ENCODE peak calls at places on chromosome 20, in four cellular contexts. One of them, this sample, is unnamed.

GRCh38 chr20:37944456-37944981 is 41.6 kb downstream of the VSTM2L start:
- DNase-seq in astrocyte: no peak
- DNase-seq in GM23248: no peak
- DNase-seq in fibroblast of lung: no peak
- DNase-seq in this sample: no peak

GRCh38 chr20:61724376-61724775 is 341.3 kb downstream of the TAF4 start:
- DNase-seq in astrocyte: no peak
- DNase-seq in fibroblast of lung: no peak
- DNase-seq in GM23248: no peak
- DNase-seq in this sample: peak

GRCh38 chr20:25600632-25601031 is 15.3 kb upstream of the NINL start:
- DNase-seq in astrocyte: peak
- DNase-seq in fibroblast of lung: peak
- DNase-seq in GM23248: no peak
- DNase-seq in this sample: no peak

GRCh38 chr20:58840816-58841538 is 9.7 kb downstream of the GNAS-AS1 start:
- DNase-seq in astrocyte: no peak
- DNase-seq in fibroblast of lung: no peak
- DNase-seq in GM23248: no peak
- DNase-seq in this sample: peak

GRCh38 chr20:13041574-13042457 is 33.0 kb downstream of the SPTLC3 start:
- DNase-seq in fibroblast of lung: peak
- DNase-seq in GM23248: peak
- DNase-seq in astrocyte: no peak
- DNase-seq in this sample: no peak

GRCh38 chr20:21704408-21705385 is 767 bp upstream of the PAX1 start:
- DNase-seq in GM23248: no peak
- DNase-seq in fibroblast of lung: no peak
- DNase-seq in astrocyte: no peak
- DNase-seq in this sample: peak

GRCh38 chr20:64095927-64096326 is 11.4 kb downstream of the NPBWR2 start:
- DNase-seq in fibroblast of lung: no peak
- DNase-seq in astrocyte: no peak
- DNase-seq in GM23248: no peak
- DNase-seq in this sample: no peak

GRCh38 chr20:11457476-11457875 is 460.2 kb upstream of the BTBD3 start:
- DNase-seq in astrocyte: peak
- DNase-seq in GM23248: peak
- DNase-seq in fibroblast of lung: no peak
- DNase-seq in this sample: no peak

GRCh38 chr20:59284470-59284869 is 15.9 kb upstream of the EDN3 start:
- DNase-seq in astrocyte: no peak
- DNase-seq in fibroblast of lung: no peak
- DNase-seq in GM23248: no peak
- DNase-seq in this sample: no peak

GRCh38 chr20:49684335-49684997 is 29.2 kb downstream of the B4GALT5 start:
- DNase-seq in GM23248: no peak
- DNase-seq in fibroblast of lung: no peak
- DNase-seq in astrocyte: no peak
- DNase-seq in this sample: no peak

GRCh38 chr20:37570419-37570818 is 42.7 kb upstream of the BLCAP start:
- DNase-seq in astrocyte: no peak
- DNase-seq in fibroblast of lung: no peak
- DNase-seq in GM23248: no peak
- DNase-seq in this sample: no peak

GRCh38 chr20:58147628-58148370 is 80.7 kb downstream of the ANKRD60 start:
- DNase-seq in fibroblast of lung: no peak
- DNase-seq in GM23248: no peak
- DNase-seq in astrocyte: no peak
- DNase-seq in this sample: no peak

GRCh38 chr20:21510414-21510971 is 3.4 kb downstream of the NKX2-2 start:
- DNase-seq in astrocyte: no peak
- DNase-seq in fibroblast of lung: no peak
- DNase-seq in GM23248: peak
- DNase-seq in this sample: peak

GRCh38 chr20:38881806-38882440 is 44.3 kb upstream of the FAM83D start:
- DNase-seq in fibroblast of lung: no peak
- DNase-seq in GM23248: no peak
- DNase-seq in astrocyte: no peak
- DNase-seq in this sample: no peak

GRCh38 chr20:50645253-50646068 is 45.9 kb downstream of the RIPOR3 start:
- DNase-seq in astrocyte: peak
- DNase-seq in GM23248: peak
- DNase-seq in fibroblast of lung: peak
- DNase-seq in this sample: peak

GRCh38 chr20:53984781-53985518 is 85.4 kb downstream of the BCAS1 start:
- DNase-seq in astrocyte: peak
- DNase-seq in fibroblast of lung: no peak
- DNase-seq in GM23248: peak
- DNase-seq in this sample: no peak

GRCh38 chr20:59598625-59599310 is 5.6 kb upstream of the PHACTR3 start:
- DNase-seq in astrocyte: no peak
- DNase-seq in fibroblast of lung: no peak
- DNase-seq in GM23248: peak
- DNase-seq in this sample: peak

GRCh38 chr20:39378781-39379180 is 416.6 kb downstream of the DHX35 start:
- DNase-seq in fibroblast of lung: no peak
- DNase-seq in astrocyte: no peak
- DNase-seq in GM23248: no peak
- DNase-seq in this sample: no peak

GRCh38 chr20:62632575-62632974 is 9.7 kb upstream of the SLCO4A1 start:
- DNase-seq in GM23248: no peak
- DNase-seq in astrocyte: no peak
- DNase-seq in fibroblast of lung: no peak
- DNase-seq in this sample: no peak

GRCh38 chr20:62558779-62559178 is 83.0 kb upstream of the GATA5 start:
- DNase-seq in astrocyte: no peak
- DNase-seq in GM23248: no peak
- DNase-seq in fibroblast of lung: no peak
- DNase-seq in this sample: no peak

GRCh38 chr20:58987790-58988564 is 6.9 kb downstream of the NELFCD start:
- DNase-seq in fibroblast of lung: no peak
- DNase-seq in GM23248: no peak
- DNase-seq in astrocyte: no peak
- DNase-seq in this sample: no peak

GRCh38 chr20:20624914-20625313 is 87.5 kb downstream of the RALGAPA2 start:
- DNase-seq in astrocyte: no peak
- DNase-seq in fibroblast of lung: no peak
- DNase-seq in GM23248: no peak
- DNase-seq in this sample: no peak

GRCh38 chr20:51826372-51826771 is 24.1 kb upstream of the SALL4 start:
- DNase-seq in fibroblast of lung: no peak
- DNase-seq in GM23248: no peak
- DNase-seq in astrocyte: no peak
- DNase-seq in this sample: no peak

GRCh38 chr20:48826883-48827771 is 672 bp downstream of the PREX1 start:
- DNase-seq in GM23248: peak
- DNase-seq in astrocyte: no peak
- DNase-seq in fibroblast of lung: peak
- DNase-seq in this sample: peak

GRCh38 chr20:47464380-47465101 is 37.1 kb upstream of the NCOA3 start:
- DNase-seq in GM23248: peak
- DNase-seq in astrocyte: peak
- DNase-seq in fibroblast of lung: peak
- DNase-seq in this sample: no peak

GRCh38 chr20:60049601-60050000 is 91.4 kb downstream of the CDH26 start:
- DNase-seq in fibroblast of lung: no peak
- DNase-seq in GM23248: peak
- DNase-seq in astrocyte: peak
- DNase-seq in this sample: no peak

GRCh38 chr20:61744691-61745396 is 320.8 kb downstream of the TAF4 start:
- DNase-seq in fibroblast of lung: peak
- DNase-seq in GM23248: peak
- DNase-seq in astrocyte: peak
- DNase-seq in this sample: no peak

GRCh38 chr20:41398408-41398807 is 31.8 kb upstream of the EMILIN3 start:
- DNase-seq in fibroblast of lung: peak
- DNase-seq in astrocyte: no peak
- DNase-seq in GM23248: no peak
- DNase-seq in this sample: no peak

GRCh38 chr20:63289311-63290135 is 3.5 kb upstream of the COL20A1 start:
- DNase-seq in astrocyte: no peak
- DNase-seq in GM23248: no peak
- DNase-seq in fibroblast of lung: no peak
- DNase-seq in this sample: no peak

GRCh38 chr20:23136893-23137745 is 51.0 kb upstream of the CD93 start:
- DNase-seq in astrocyte: no peak
- DNase-seq in fibroblast of lung: no peak
- DNase-seq in GM23248: no peak
- DNase-seq in this sample: no peak

DNA sequence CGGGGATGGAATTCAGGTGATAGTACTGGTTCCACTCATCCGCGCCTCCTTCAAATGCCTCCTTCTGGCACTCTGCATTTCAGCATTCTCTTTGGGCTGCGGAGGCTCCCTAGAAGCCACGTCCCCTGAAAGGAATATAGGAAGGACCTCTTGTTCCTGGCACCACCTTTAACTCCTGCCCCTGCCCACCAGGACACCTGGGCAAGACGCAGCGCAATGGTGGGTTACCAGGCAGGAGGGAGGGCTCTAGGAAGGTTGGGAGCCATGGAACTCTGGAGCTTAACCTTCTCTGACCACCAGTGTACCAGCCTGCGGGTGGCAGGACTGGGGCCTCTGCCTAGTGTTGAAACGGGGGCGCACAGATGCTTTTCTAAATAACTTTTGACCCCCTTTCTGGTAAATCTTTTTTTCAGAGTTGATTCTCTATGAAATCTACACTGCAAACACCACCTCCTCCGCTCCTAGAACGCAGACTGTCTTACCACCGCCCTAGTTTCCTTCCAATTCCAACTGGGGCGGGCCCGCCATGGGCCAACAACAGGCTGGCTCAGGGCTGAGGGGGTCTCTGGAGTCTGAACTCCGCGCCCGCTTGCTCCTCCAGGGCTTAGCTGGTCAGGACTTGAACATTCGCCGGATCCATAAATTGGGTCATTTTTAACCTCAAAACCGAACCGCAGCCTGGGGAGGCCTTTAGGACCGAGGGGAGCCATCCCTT is 871 bp upstream of the SYNDIG1 start:
- DNase-seq in GM23248: no peak
- DNase-seq in fibroblast of lung: no peak
- DNase-seq in astrocyte: no peak
- DNase-seq in this sample: no peak
- H3K4me2 ChIP-seq in GM23248: peak
- H3K4me2 ChIP-seq in fibroblast of lung: no peak
- H3K4me2 ChIP-seq in astrocyte: peak
- H3K4me2 ChIP-seq in this sample: peak

GRCh38 chr20:6595704-6596103 is 171.8 kb upstream of the BMP2 start:
- DNase-seq in GM23248: no peak
- DNase-seq in astrocyte: peak
- DNase-seq in fibroblast of lung: peak
- DNase-seq in this sample: peak

GRCh38 chr20:6588296-6588695 is 179.2 kb upstream of the BMP2 start:
- DNase-seq in GM23248: peak
- DNase-seq in astrocyte: peak
- DNase-seq in fibroblast of lung: peak
- DNase-seq in this sample: no peak

GRCh38 chr20:6590891-6591679 is 176.4 kb upstream of the BMP2 start:
- DNase-seq in GM23248: peak
- DNase-seq in astrocyte: peak
- DNase-seq in fibroblast of lung: peak
- DNase-seq in this sample: no peak
- H3K4me2 ChIP-seq in GM23248: peak
- H3K4me2 ChIP-seq in astrocyte: peak
- H3K4me2 ChIP-seq in fibroblast of lung: peak
- H3K4me2 ChIP-seq in this sample: no peak

DNA sequence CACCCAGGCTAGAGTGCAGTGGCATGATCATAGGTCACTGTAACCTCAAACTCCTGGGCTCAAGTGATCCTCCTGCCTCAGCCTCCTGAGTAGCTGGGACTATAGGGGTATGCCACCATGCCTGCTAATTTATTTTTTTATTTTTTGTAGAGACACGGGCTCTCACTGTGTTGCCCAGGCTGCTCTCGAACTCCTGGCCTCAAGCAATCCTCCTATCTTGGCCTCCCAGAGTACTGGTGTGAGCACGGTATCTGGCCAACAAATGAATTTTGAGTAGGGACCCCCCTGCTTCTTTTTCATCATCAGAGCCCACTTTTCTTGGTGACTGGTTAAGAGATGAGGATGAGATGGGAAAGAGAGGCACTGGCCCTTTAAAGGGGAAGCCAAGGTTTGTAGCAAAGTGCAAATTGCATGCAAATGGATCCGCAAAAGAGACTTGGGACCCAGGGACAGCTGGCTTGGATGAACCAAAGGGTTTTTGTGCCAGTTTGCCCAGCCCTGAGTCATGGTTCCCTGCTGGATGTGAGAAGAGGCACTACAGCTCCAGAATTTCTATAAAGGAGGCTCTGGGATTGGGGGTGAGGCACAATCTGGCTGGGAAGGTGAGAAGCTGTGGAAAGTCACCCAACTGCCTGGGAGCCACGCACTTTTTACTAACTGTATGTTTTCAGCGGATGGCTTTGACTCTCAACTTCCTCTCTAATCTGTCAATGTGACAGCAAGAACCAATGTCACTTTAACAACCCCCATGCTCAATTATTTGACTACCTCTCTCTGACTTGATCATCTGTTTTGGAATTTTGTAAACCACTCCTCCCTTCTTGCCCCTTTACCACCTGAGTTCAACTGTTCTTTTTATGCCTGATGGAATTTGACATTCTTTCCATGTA is 58.7 kb upstream of the RNF24 start:
- DNase-seq in astrocyte: no peak
- DNase-seq in fibroblast of lung: no peak
- DNase-seq in GM23248: peak
- DNase-seq in this sample: no peak
- H3K4me2 ChIP-seq in astrocyte: no peak
- H3K4me2 ChIP-seq in fibroblast of lung: no peak
- H3K4me2 ChIP-seq in GM23248: no peak
- H3K4me2 ChIP-seq in this sample: no peak

GRCh38 chr20:572752-573151 is 29.2 kb upstream of the CSNK2A1 start:
- DNase-seq in astrocyte: no peak
- DNase-seq in fibroblast of lung: no peak
- DNase-seq in GM23248: no peak
- DNase-seq in this sample: no peak
- H3K4me2 ChIP-seq in astrocyte: no peak
- H3K4me2 ChIP-seq in fibroblast of lung: no peak
- H3K4me2 ChIP-seq in GM23248: no peak
- H3K4me2 ChIP-seq in this sample: no peak

DNA sequence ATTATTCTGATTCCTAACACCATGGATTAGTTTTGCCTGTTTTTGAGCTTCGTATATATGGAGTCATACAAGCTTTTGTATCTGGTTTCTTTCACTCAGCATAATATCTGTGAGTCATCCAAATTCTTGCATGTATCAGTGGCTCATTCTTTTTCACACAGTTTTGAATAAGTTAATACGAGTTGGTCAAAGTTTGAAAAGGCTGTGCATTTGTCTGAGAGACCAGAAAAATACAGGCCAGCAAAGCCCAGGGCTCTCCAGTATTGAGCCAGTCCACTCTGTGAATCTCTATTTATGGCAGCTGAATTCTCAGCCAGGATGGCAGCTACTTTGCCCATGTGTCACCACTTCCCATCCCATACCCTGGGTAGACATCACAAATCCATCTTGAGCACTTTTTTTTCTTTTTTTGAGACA is 7.2 kb upstream of the CHMP4B start:
- DNase-seq in astrocyte: peak
- DNase-seq in fibroblast of lung: peak
- DNase-seq in GM23248: peak
- DNase-seq in this sample: no peak
- H3K4me2 ChIP-seq in astrocyte: peak
- H3K4me2 ChIP-seq in fibroblast of lung: peak
- H3K4me2 ChIP-seq in GM23248: peak
- H3K4me2 ChIP-seq in this sample: no peak